ENCODE peak calls at places on chromosomes 16 and 17, in ten cellular contexts. P is cardiac muscle cell; G is CD8-positive, alpha-beta memory T cell; Q is tibial artery; C is thoracic aorta; B is GM23248; D is right cardiac atrium; O is heart right ventricle; R is IMR-90; S is ascending aorta. J is an unnamed sample. For H3K4me1, the result is how much of the 10 kb centered on the place peaks cover.

GRCh38 chr17:82433560-82434215 is 15.3 kb upstream of the OGFOD3 start:
- DNase-seq in P (no peak), G (no peak), Q (no peak), C (no peak), B (no peak), D (peak), O (no peak), R (no peak), S (no peak), J (no peak)

GRCh38 chr16:47026947-47027346 is 53.5 kb upstream of the DNAJA2 start:
- DNase-seq in P (no peak), G (no peak), Q (no peak), C (no peak), B (no peak), D (no peak), O (no peak), R (no peak), S (no peak), J (no peak)

GRCh38 chr17:37490638-37491614 is 1.2 kb downstream of the DUSP14 start:
- DNase-seq in P (peak), G (peak), Q (peak), C (no peak), B (peak), D (peak), O (no peak), R (peak), S (peak), J (no peak)

GRCh38 chr17:37179893-37180292 is 195.9 kb upstream of the C17orf78 start:
- DNase-seq in P (peak), G (no peak), Q (no peak), C (no peak), B (peak), D (no peak), O (no peak), R (peak), S (no peak), J (no peak)

GRCh38 chr17:31726980-31727427 is 132.0 kb downstream of the COPRS start:
- DNase-seq in P (no peak), G (no peak), Q (no peak), C (no peak), B (no peak), D (no peak), O (no peak), R (peak), S (peak), J (no peak)

GRCh38 chr16:81697321-81697885 is 81.7 kb upstream of the PLCG2 start:
- DNase-seq in P (peak), G (peak), Q (no peak), C (no peak), B (peak), D (peak), O (peak), R (peak), S (no peak), J (peak)

GRCh38 chr17:17724307-17724921 is 43.2 kb downstream of the RAI1 start:
- DNase-seq in P (peak), G (peak), Q (no peak), C (no peak), B (peak), D (peak), O (peak), R (peak), S (no peak), J (no peak)

GRCh38 chr16:68972720-68973119 is 129.4 kb downstream of the TANGO6 start:
- DNase-seq in P (peak), G (no peak), Q (no peak), C (no peak), B (peak), D (no peak), O (no peak), R (peak), S (no peak), J (no peak)

GRCh38 chr16:83355570-83356218 is 452.1 kb upstream of the HSBP1 start:
- DNase-seq in P (no peak), G (no peak), Q (no peak), C (no peak), B (no peak), D (no peak), O (no peak), R (no peak), S (no peak), J (no peak)

GRCh38 chr16:70663524-70664324 is 17.4 kb downstream of the IL34 start:
- DNase-seq in P (no peak), G (no peak), Q (peak), C (no peak), B (no peak), D (peak), O (no peak), R (no peak), S (peak), J (no peak)

GRCh38 chr17:72408641-72409040 is 287.8 kb downstream of the SOX9 start:
- DNase-seq in P (no peak), G (no peak), Q (no peak), C (no peak), B (no peak), D (no peak), O (no peak), R (no peak), S (no peak), J (no peak)

GRCh38 chr16:84138824-84139627 is 6.0 kb downstream of the HSDL1 start:
- DNase-seq in P (no peak), G (peak), Q (no peak), C (no peak), B (peak), D (peak), O (no peak), R (peak), S (no peak), J (peak)

GRCh38 chr17:74408262-74408661 is 23.6 kb upstream of the GPRC5C start:
- DNase-seq in P (peak), G (no peak), Q (no peak), C (no peak), B (peak), D (no peak), O (no peak), R (no peak), S (no peak), J (no peak)

GRCh38 chr17:77543779-77544178 is 403.0 kb downstream of the SEC14L1 start:
- DNase-seq in P (no peak), G (no peak), Q (no peak), C (no peak), B (no peak), D (no peak), O (no peak), R (no peak), S (no peak), J (no peak)

GRCh38 chr17:65277576-65277975 is 140.4 kb downstream of the RGS9 start:
- DNase-seq in P (peak), G (no peak), Q (no peak), C (no peak), B (peak), D (no peak), O (no peak), R (peak), S (no peak), J (no peak)

GRCh38 chr17:4822835-4823234 is 10.3 kb upstream of the MINK1 start:
- DNase-seq in P (no peak), G (no peak), Q (no peak), C (no peak), B (no peak), D (peak), O (no peak), R (no peak), S (no peak), J (no peak)

GRCh38 chr17:73304971-73305786 is 6.6 kb downstream of the CDC42EP4 start:
- DNase-seq in P (peak), G (no peak), Q (peak), C (peak), B (peak), D (peak), O (peak), R (peak), S (peak), J (no peak)

GRCh38 chr17:81537856-81538555 is 9.8 kb downstream of the FSCN2 start:
- DNase-seq in P (no peak), G (no peak), Q (no peak), C (no peak), B (no peak), D (no peak), O (no peak), R (no peak), S (no peak), J (no peak)

GRCh38 chr16:88503374-88503770 is 50.3 kb downstream of the ZFPM1 start:
- DNase-seq in P (peak), G (no peak), Q (no peak), C (no peak), B (peak), D (no peak), O (no peak), R (peak), S (no peak), J (no peak)

GRCh38 chr17:48933035-48933434 is 11.6 kb downstream of the SNF8 start:
- DNase-seq in P (no peak), G (no peak), Q (no peak), C (no peak), B (no peak), D (no peak), O (no peak), R (no peak), S (no peak), J (no peak)

GRCh38 chr17:68385490-68386215 is 71.6 kb downstream of the WIPI1 start:
- DNase-seq in P (no peak), G (no peak), Q (no peak), C (no peak), B (no peak), D (no peak), O (no peak), R (no peak), S (no peak), J (no peak)

GRCh38 chr17:80442764-80443163 is 27.8 kb downstream of the ENDOV start:
- DNase-seq in P (no peak), G (no peak), Q (no peak), C (no peak), B (no peak), D (no peak), O (no peak), R (no peak), S (no peak), J (no peak)

GRCh38 chr17:561118-561517 is 153.5 kb downstream of the VPS53 start:
- DNase-seq in P (peak), G (no peak), Q (no peak), C (no peak), B (peak), D (no peak), O (no peak), R (peak), S (no peak), J (no peak)

GRCh38 chr17:68461589-68461988 is 4.3 kb upstream of the WIPI1 start:
- DNase-seq in P (no peak), G (no peak), Q (no peak), C (no peak), B (no peak), D (peak), O (no peak), R (no peak), S (no peak), J (peak)

GRCh38 chr17:53141731-53142130 is 681.0 kb upstream of the KIF2B start:
- DNase-seq in P (no peak), G (no peak), Q (no peak), C (no peak), B (no peak), D (no peak), O (no peak), R (no peak), S (no peak), J (no peak)

GRCh38 chr16:4093495-4094137 is 22.6 kb downstream of the ADCY9 start:
- DNase-seq in P (peak), G (no peak), Q (peak), C (no peak), B (peak), D (peak), O (peak), R (peak), S (peak), J (no peak)

GRCh38 chr16:77219437-77219836 is 20.2 kb downstream of the SYCE1L start:
- DNase-seq in P (no peak), G (no peak), Q (no peak), C (no peak), B (no peak), D (no peak), O (no peak), R (no peak), S (no peak), J (no peak)

GRCh38 chr16:1010266-1010665 is 28.7 kb downstream of the SOX8 start:
- DNase-seq in P (no peak), G (no peak), Q (no peak), C (no peak), B (no peak), D (peak), O (no peak), R (no peak), S (no peak), J (no peak)

GRCh38 chr17:82217530-82218204 is 5.0 kb upstream of the CCDC57 start:
- DNase-seq in P (peak), G (no peak), Q (peak), C (no peak), B (peak), D (peak), O (peak), R (peak), S (peak), J (no peak)

GRCh38 chr16:89618114-89618999 is 4.9 kb downstream of the DPEP1 start:
- DNase-seq in P (peak), G (no peak), Q (no peak), C (no peak), B (no peak), D (no peak), O (no peak), R (no peak), S (no peak), J (no peak)

GRCh38 chr17:35799942-35800341 is 4.5 kb upstream of the MMP28 start:
- DNase-seq in P (peak), G (no peak), Q (peak), C (no peak), B (peak), D (peak), O (peak), R (no peak), S (peak), J (no peak)

GRCh38 chr16:8962393-8963009 is 1.2 kb downstream of the USP7 start:
- DNase-seq in P (no peak), G (peak), Q (no peak), C (no peak), B (peak), D (peak), O (peak), R (no peak), S (no peak), J (peak)

GRCh38 chr17:73742915-73743314 is 98.7 kb upstream of the SDK2 start:
- DNase-seq in P (no peak), G (no peak), Q (no peak), C (no peak), B (no peak), D (no peak), O (no peak), R (no peak), S (no peak), J (no peak)

GRCh38 chr17:9146064-9146463 is 124.8 kb downstream of the NTN1 start:
- DNase-seq in P (no peak), G (no peak), Q (no peak), C (no peak), B (no peak), D (no peak), O (no peak), R (no peak), S (no peak), J (no peak)

GRCh38 chr16:88347656-88348376 is 34.9 kb upstream of the ZNF469 start:
- DNase-seq in P (no peak), G (peak), Q (no peak), C (no peak), B (no peak), D (no peak), O (no peak), R (no peak), S (no peak), J (peak)

GRCh38 chr17:1039511-1040215 is 42.7 kb downstream of the TIMM22 start:
- DNase-seq in P (peak), G (no peak), Q (peak), C (no peak), B (no peak), D (peak), O (peak), R (no peak), S (peak), J (no peak)

GRCh38 chr17:79793924-79794304 is 3.0 kb downstream of the CBX8 start:
- DNase-seq in P (peak), G (no peak), Q (no peak), C (no peak), B (peak), D (peak), O (no peak), R (no peak), S (no peak), J (no peak)

GRCh38 chr17:57534863-57535651 is 210.0 kb downstream of the CCDC182 start:
- DNase-seq in P (peak), G (no peak), Q (no peak), C (no peak), B (no peak), D (peak), O (no peak), R (no peak), S (no peak), J (no peak)

GRCh38 chr17:57535652-57536018 is 209.5 kb downstream of the CCDC182 start:
- DNase-seq in P (no peak), G (no peak), Q (no peak), C (no peak), B (no peak), D (no peak), O (no peak), R (no peak), S (no peak), J (no peak)

GRCh38 chr17:57532556-57532955 is 212.5 kb downstream of the CCDC182 start:
- DNase-seq in P (no peak), G (no peak), Q (no peak), C (no peak), B (no peak), D (no peak), O (no peak), R (no peak), S (no peak), J (no peak)

GRCh38 chr17:57532966-57533365 is 212.1 kb downstream of the CCDC182 start:
- DNase-seq in P (no peak), G (no peak), Q (no peak), C (no peak), B (no peak), D (no peak), O (no peak), R (no peak), S (no peak), J (no peak)

GRCh38 chr17:57533684-57534305 is 211.3 kb downstream of the CCDC182 start:
- DNase-seq in P (no peak), G (no peak), Q (no peak), C (no peak), B (no peak), D (no peak), O (no peak), R (no peak), S (no peak), J (no peak)
- H3K4me1 ChIP-seq in P (half or more), G (under half), Q (under half), C (under half), B (under half), D (under half), O (under half), R (under half), S (under half), J (half or more)

GRCh38 chr17:27379863-27380533 is 76.2 kb upstream of the KSR1 start:
- DNase-seq in P (peak), G (no peak), Q (peak), C (no peak), B (peak), D (peak), O (peak), R (peak), S (peak), J (no peak)
- H3K4me3 ChIP-seq in P (no peak), G (no peak), Q (peak), C (peak), B (peak), D (peak), O (no peak), R (no peak), S (peak), J (no peak)

DNA sequence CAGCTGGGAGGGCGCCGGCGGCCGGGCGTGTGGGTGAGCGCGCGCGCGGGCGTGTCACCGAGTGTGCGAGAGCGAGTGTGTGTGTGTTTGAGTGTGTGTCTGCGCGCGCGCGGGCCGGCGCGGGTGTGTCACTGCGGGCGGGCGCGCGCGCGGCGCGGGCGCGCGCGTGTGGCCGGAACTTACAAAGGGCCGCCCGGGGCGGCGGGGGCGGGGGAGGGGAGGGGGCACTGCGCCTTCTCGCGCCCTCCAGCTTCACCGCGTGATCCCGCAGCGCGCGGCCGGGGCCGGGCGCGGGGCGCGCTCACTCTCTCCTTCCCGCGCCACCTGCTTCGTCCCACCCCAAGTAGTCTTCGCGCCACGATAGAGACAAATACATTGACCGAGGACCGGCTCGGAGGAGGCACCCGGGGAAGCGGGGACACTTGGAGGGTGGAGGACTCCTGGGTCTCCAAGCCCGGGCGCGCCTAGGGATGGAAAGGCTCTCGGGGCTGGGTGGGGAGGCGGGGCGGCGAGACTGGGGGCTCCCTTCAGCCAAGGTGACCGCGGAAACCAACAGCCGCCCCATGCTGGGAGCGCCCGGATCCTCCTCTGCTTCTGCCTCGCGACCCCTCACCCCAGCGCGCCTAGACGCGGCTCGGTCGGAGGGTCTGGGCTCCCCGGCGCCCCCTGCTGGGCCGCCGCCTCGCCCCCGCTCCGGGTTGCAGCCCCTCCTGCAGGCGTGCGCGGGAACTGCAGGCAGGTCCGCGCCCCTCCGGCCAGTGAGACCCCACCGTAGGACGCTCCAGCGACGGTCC is at the start of gene SRCIN1:
- DNase-seq in P (peak), G (peak), Q (no peak), C (no peak), B (peak), D (peak), O (peak), R (peak), S (peak), J (peak)
- H3K4me1 ChIP-seq in P (under half), G (under half), Q (under half), C (under half), B (under half), D (under half), O (under half), R (under half), S (under half), J (under half)

GRCh38 chr16:72999541-73000019 is 48.3 kb downstream of the ZFHX3 start:
- DNase-seq in P (no peak), G (no peak), Q (peak), C (no peak), B (no peak), D (no peak), O (no peak), R (no peak), S (peak), J (no peak)
- H3K4me3 ChIP-seq in P (no peak), G (no peak), Q (peak), C (peak), B (no peak), D (no peak), O (no peak), R (no peak), S (peak), J (no peak)

GRCh38 chr17:42518046-42518754 is 17.8 kb upstream of the NAGLU start:
- DNase-seq in P (peak), G (no peak), Q (peak), C (peak), B (peak), D (peak), O (peak), R (peak), S (peak), J (no peak)

GRCh38 chr17:42514867-42515266 is 21.2 kb upstream of the NAGLU start:
- DNase-seq in P (no peak), G (no peak), Q (no peak), C (no peak), B (no peak), D (no peak), O (no peak), R (no peak), S (no peak), J (no peak)

GRCh38 chr17:42518755-42519545 is 17.1 kb upstream of the NAGLU start:
- DNase-seq in P (peak), G (no peak), Q (peak), C (no peak), B (no peak), D (peak), O (peak), R (no peak), S (no peak), J (no peak)

GRCh38 chr17:42519546-42520444 is 16.2 kb upstream of the NAGLU start:
- DNase-seq in P (peak), G (no peak), Q (peak), C (peak), B (peak), D (peak), O (peak), R (peak), S (peak), J (no peak)

GRCh38 chr17:42517516-42517915 is 18.5 kb upstream of the NAGLU start:
- DNase-seq in P (peak), G (peak), Q (peak), C (peak), B (peak), D (peak), O (peak), R (peak), S (peak), J (peak)
- H3K4me1 ChIP-seq in P (under half), G (under half), Q (half or more), C (half or more), B (under half), D (under half), O (half or more), R (half or more), S (half or more), J (under half)

DNA sequence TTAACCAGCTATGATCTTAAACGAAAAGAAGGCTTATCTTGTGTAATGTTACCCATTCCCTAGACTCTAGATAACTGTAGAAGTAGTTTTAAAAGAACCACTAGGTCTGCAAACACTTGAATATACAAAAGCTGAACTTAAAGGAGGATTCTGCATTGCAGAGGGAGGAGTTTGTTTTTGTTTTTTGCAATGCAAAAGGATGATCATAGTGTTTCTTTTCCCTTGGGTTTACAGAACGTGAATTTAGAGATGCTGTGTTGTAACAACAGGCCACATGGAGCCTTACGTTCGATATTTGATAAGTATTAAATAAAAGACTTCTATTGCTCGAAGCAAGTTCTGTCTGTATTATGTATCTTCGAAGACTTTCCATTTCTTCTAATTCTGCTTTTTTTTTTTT is 77.6 kb downstream of the CHD9 start:
- DNase-seq in P (peak), G (no peak), Q (no peak), C (no peak), B (peak), D (no peak), O (no peak), R (no peak), S (no peak), J (no peak)
- H3K4me3 ChIP-seq in P (peak), G (no peak), Q (peak), C (peak), B (peak), D (peak), O (no peak), R (no peak), S (peak), J (no peak)

J was measured in DND-41.